ENCODE peak calls at places on chromosomes 13 and 19, in nine cellular contexts. E is upper lobe of right lung, S is epithelial cell of esophagus, H is fibroblast of the aortic adventitia, Q is hepatocyte, M is SK-N-SH, U is glutamatergic neuron, F is Caco-2, Z is cardiac fibroblast. R is an unnamed sample.

GRCh38 chr19:21568816-21569496 is 63.6 kb downstream of the ZNF429 start:
- DNase-seq in E (peak; percentile 85), S (peak; percentile 67), H (peak; percentile 63), Q (no peak), M (no peak), U (no peak), F (no peak), Z (peak; percentile 95), R (no peak)

GRCh38 chr13:114043421-114044053 is 69.7 kb upstream of the C13orf46 start:
- DNase-seq in E (peak; percentile 79), S (no peak), H (peak; percentile 96), Q (peak; percentile 65), M (peak; percentile 83), U (peak; percentile 65), F (no peak), Z (peak; percentile 77), R (no peak)

GRCh38 chr13:100837611-100838010 is 163.0 kb upstream of the TMTC4 start:
- DNase-seq in E (no peak), S (no peak), H (no peak), Q (no peak), M (no peak), U (no peak), F (no peak), Z (no peak), R (no peak)

GRCh38 chr19:42794751-42795150 is 29.3 kb upstream of the PSG8 start:
- DNase-seq in E (no peak), S (no peak), H (no peak), Q (no peak), M (no peak), U (no peak), F (no peak), Z (no peak), R (no peak)

GRCh38 chr19:29614046-29614445 is 8.0 kb downstream of the POP4 start:
- DNase-seq in E (no peak), S (no peak), H (no peak), Q (no peak), M (no peak), U (no peak), F (no peak), Z (no peak), R (no peak)

GRCh38 chr19:916645-917322 is 349 bp upstream of the KISS1R start:
- DNase-seq in E (no peak), S (no peak), H (no peak), Q (peak; percentile 74), M (peak; percentile 71), U (no peak), F (peak; percentile 78), Z (no peak), R (no peak)

GRCh38 chr13:40313269-40314200 is 352.9 kb downstream of the FOXO1 start:
- DNase-seq in E (no peak), S (peak; percentile 26), H (peak; percentile 56), Q (peak; percentile 30), M (no peak), U (no peak), F (no peak), Z (peak; percentile 90), R (no peak)

GRCh38 chr19:47699360-47699917 is 13.8 kb upstream of the EHD2 start:
- DNase-seq in E (no peak), S (peak; percentile 45), H (peak; percentile 27), Q (peak; percentile 69), M (peak; percentile 95), U (peak; percentile 83), F (peak; percentile 86), Z (no peak), R (no peak)

GRCh38 chr19:3860499-3860898 is 8.3 kb downstream of the ZFR2 start:
- DNase-seq in E (no peak), S (no peak), H (no peak), Q (no peak), M (no peak), U (no peak), F (no peak), Z (no peak), R (no peak)

GRCh38 chr13:108195146-108195545 is 20.2 kb downstream of the LIG4 start:
- DNase-seq in E (no peak), S (peak; percentile 65), H (peak; percentile 37), Q (no peak), M (no peak), U (no peak), F (no peak), Z (peak; percentile 72), R (no peak)

GRCh38 chr19:6952956-6953355 is 65.6 kb downstream of the ADGRE1 start:
- DNase-seq in E (no peak), S (no peak), H (no peak), Q (no peak), M (no peak), U (no peak), F (no peak), Z (no peak), R (no peak)
- TF ChIP-seq CTCF in E (no peak), S (no peak), H (no peak), Q (no peak), M (peak; percentile 19), U (no peak), F (no peak), Z (no peak), R (no peak)

DNA sequence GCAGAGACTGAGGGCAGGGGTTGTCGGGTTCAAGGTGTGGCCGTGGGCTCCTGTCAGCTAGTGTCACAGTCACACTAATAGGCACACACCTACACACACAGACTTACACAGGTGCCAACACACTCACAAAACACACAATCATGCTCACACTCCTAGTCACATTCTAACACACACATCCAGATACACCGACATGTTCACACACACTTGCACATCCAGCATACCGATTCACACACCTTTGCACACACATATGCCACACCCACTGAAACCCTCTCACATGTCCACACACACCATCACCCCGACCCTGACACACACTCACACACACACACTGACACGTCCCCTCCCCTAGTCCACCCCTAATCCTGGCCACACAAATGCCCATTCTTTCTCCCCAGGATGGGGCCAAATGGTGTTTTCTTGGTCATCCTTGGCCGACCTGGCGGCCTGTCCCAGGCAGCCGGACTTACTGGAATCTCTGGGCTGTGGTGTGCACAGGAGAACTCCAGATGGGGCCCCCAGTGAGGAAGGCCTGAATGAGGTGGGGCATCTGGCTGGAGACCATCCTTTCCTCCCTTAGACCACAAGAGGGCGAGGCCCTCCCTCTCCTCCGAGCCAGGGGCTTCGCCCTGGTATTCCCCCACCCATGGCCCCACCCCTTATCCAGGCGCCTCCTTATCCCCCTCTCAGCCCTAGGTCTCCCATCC is 19.1 kb upstream of the PNMA8B start:
- DNase-seq in E (no peak), S (no peak), H (no peak), Q (no peak), M (no peak), U (no peak), F (no peak), Z (no peak), R (no peak)
- TF ChIP-seq CTCF in E (no peak), S (no peak), H (no peak), Q (no peak), M (no peak), U (no peak), F (no peak), Z (no peak), R (no peak)

GRCh38 chr19:18522124-18522861 is 423 bp upstream of the ELL start:
- DNase-seq in E (peak; percentile 100), S (peak; percentile 100), H (peak; percentile 100), Q (peak; percentile 100), M (peak; percentile 96), U (peak; percentile 100), F (peak; percentile 99), Z (peak; percentile 100), R (peak; percentile 100)
- TF ChIP-seq CTCF in E (peak; percentile 38), S (peak; percentile 28), H (peak; percentile 32), Q (no peak), M (no peak), U (no peak), F (peak; percentile 10), Z (peak; percentile 35), R (peak; percentile 23)

DNA sequence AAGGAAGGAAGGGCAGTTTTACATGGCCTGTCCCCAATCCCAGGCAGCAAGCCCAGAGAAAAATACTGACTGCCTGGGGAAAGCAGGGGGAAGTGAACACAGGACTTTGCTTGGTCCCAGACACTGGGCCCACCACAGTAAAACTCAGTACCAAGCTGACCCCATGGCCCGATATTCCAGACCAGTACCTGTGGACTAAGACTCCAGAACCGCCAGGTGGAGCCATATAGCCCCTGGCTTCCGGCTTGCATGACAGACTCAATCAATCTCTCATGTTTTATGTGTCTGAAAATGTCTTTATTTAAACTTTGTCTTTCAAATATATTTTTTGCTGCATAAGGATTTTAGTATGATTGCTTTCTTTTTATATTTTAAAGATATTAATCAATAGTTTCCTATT is 767.9 kb upstream of the SLITRK6 start:
- DNase-seq in E (no peak), S (no peak), H (no peak), Q (peak; percentile 8), M (peak; percentile 3), U (no peak), F (peak; percentile 52), Z (no peak), R (no peak)
- TF ChIP-seq CTCF in E (no peak), S (peak; percentile 44), H (no peak), Q (peak; percentile 30), M (peak; percentile 48), U (no peak), F (peak; percentile 71), Z (no peak), R (no peak)

DNA sequence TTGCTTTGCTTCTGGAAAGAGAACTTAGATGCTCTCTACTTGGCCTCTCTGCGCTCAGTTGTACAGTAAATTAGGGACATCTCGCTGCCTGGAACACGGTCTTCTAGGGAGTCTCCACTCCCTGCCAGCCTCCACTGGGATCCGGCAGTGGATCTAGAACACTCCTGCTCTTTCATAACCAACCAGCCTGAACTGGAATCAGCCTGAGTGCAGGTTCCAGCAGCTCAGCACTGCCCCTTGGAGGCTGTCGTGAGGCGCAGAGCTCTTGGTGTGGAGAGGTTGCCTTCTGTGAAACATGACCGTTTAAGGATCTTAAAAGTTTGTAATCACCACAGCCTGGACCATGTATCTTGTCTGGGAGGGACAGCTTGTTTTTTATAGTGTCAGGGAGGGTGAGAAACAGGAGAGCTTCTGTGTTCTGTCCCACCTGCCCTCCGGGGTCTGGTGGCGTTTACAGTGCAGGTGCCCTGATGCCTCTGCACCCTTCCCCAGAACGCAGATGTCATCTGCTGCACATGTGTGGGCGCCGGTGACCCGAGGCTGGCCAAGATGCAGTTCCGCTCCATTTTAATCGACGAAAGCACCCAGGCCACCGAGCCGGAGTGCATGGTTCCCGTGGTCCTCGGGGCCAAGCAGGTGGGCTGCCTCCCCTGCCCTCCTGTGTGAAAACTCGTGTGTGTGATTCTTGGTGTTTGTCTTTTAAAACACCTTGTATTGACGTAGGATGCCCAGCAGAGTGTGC is 24.8 kb downstream of the UPF1 start:
- DNase-seq in E (no peak), S (peak; percentile 44), H (peak; percentile 51), Q (peak; percentile 55), M (peak; percentile 63), U (peak; percentile 63), F (peak; percentile 46), Z (peak; percentile 40), R (no peak)
- TF ChIP-seq CTCF in E (no peak), S (peak; percentile 61), H (peak; percentile 53), Q (peak; percentile 43), M (peak; percentile 47), U (no peak), F (peak; percentile 23), Z (peak; percentile 30), R (peak; percentile 31)